ENCODE peak calls at places on chromosomes 16 and 17, in seven cellular contexts. C is GM12878, Q is HCT116, L is SK-N-SH, E is K562, D is H1, K is HepG2. I is an unnamed sample.

GRCh38 chr16:11202260-11203091 is 53.5 kb downstream of the SOCS1 start:
- DNase-seq in L (no peak), E (no peak), Q (no peak), D (no peak), C (peak), K (no peak), I (no peak)

GRCh38 chr17:75654176-75654575 is 12.8 kb downstream of the RECQL5 start:
- DNase-seq in Q (no peak), E (no peak), L (no peak), D (no peak), K (no peak), C (no peak), I (peak)

GRCh38 chr17:44543213-44543904 is 13.9 kb upstream of the FZD2 start:
- DNase-seq in E (no peak), Q (no peak), C (no peak), L (no peak), K (peak), D (peak), I (no peak)

GRCh38 chr17:68307443-68307842 is 16.1 kb downstream of the ARSG start:
- DNase-seq in C (no peak), Q (no peak), L (no peak), E (no peak), D (no peak), K (no peak), I (no peak)

GRCh38 chr16:19718624-19718965 is 524 bp downstream of the IQCK start:
- DNase-seq in L (no peak), K (no peak), C (no peak), E (peak), Q (no peak), D (no peak), I (no peak)

GRCh38 chr17:81271226-81271625 is 23.9 kb downstream of the SLC38A10 start:
- DNase-seq in L (no peak), D (no peak), E (no peak), K (no peak), C (no peak), Q (no peak), I (no peak)

GRCh38 chr17:82962163-82962720 is 117.2 kb upstream of the METRNL start:
- DNase-seq in D (no peak), K (no peak), C (no peak), L (no peak), E (no peak), Q (no peak), I (no peak)

GRCh38 chr17:9236286-9237052 is 215.2 kb downstream of the NTN1 start:
- DNase-seq in Q (no peak), E (no peak), L (no peak), D (no peak), K (no peak), C (no peak), I (no peak)

GRCh38 chr16:57536306-57537193 is at the start of gene CCDC102A:
- DNase-seq in L (peak), E (peak), Q (no peak), D (peak), C (no peak), K (no peak), I (peak)

GRCh38 chr17:69909389-69909788 is 165.6 kb upstream of the KCNJ16 start:
- DNase-seq in K (no peak), D (no peak), E (no peak), Q (no peak), C (no peak), L (no peak), I (no peak)

GRCh38 chr17:45428050-45428953 is 4.4 kb downstream of the ARHGAP27 start:
- DNase-seq in C (no peak), L (peak), E (peak), K (peak), Q (peak), D (peak), I (peak)

GRCh38 chr17:22278302-22279275 is 586.3 kb downstream of the KCNJ18 start:
- DNase-seq in K (no peak), Q (no peak), L (no peak), E (no peak), D (no peak), C (no peak), I (no peak)

GRCh38 chr17:42779942-42780815 is at the start of gene WNK4:
- DNase-seq in K (peak), E (peak), L (peak), D (peak), Q (no peak), C (no peak), I (peak)

GRCh38 chr16:83615131-83615530 is 192.6 kb upstream of the HSBP1 start:
- DNase-seq in E (no peak), D (no peak), Q (no peak), C (no peak), L (no peak), K (no peak), I (no peak)

GRCh38 chr17:58219789-58220183 is 731 bp upstream of the MKS1 start:
- DNase-seq in L (peak), K (peak), C (no peak), E (peak), D (no peak), Q (no peak), I (peak)

GRCh38 chr16:80274576-80275191 is 266.1 kb upstream of the DYNLRB2 start:
- DNase-seq in C (no peak), K (no peak), L (no peak), D (no peak), E (no peak), Q (no peak), I (no peak)
- H2AFZ ChIP-seq in C (no peak), K (no peak), L (no peak), D (no peak), E (no peak), Q (no peak), I (no peak)

GRCh38 chr16:22375963-22376640 is 1.7 kb upstream of the CDR2 start:
- DNase-seq in L (no peak), D (no peak), K (no peak), E (no peak), C (no peak), Q (no peak), I (no peak)

GRCh38 chr16:22375117-22375962 is 921 bp upstream of the CDR2 start:
- DNase-seq in E (no peak), D (no peak), C (no peak), K (peak), L (peak), Q (no peak), I (no peak)

GRCh38 chr16:22372882-22373661 is 1.3 kb downstream of the CDR2 start:
- DNase-seq in Q (no peak), E (no peak), K (no peak), L (no peak), C (no peak), D (no peak), I (peak)

GRCh38 chr16:22373662-22374310 is 633 bp downstream of the CDR2 start:
- DNase-seq in L (peak), Q (no peak), C (no peak), D (no peak), E (peak), K (no peak), I (peak)

DNA sequence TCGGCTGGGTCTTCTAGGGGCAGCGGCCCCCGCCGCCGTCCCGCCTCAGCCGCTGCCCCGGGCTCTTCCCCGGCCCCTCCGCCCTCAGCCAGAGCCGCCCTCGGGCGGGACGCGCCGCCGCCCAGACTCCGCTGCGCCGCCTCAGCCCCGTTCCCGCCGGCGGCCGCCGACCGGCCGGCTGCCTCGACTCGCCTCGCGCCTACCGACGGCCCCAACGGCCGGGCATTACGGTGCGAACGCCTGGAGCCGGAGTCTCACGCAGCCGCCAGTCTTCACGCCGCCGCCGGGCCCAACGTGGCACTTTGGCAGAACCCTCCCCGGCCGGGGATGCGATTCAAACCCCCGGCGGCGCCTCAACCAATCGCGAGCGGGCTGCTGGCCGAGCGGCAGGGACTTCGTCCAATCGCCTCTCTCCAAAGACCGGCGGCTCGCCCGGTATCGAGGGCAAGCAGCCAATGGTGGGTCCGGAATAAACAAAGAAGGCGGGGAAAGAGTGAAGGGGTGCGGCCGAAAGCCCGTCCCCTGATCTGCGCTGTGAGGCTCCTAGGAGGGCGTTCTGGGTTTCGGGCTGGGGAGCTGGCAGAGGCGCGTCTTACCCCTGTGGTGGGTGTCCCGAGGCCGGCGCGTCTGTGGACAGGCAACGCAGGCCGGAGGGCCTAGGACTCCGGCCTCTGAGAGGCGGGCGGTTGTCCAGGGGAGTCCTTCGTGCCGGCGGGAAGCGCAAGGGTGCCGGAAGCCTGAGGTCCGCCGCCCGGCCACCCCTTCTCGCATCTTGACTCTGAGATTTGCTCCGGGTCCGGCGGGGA is at the start of gene CDR2:
- DNase-seq in K (peak), C (peak), E (peak), Q (peak), L (peak), D (peak), I (peak)
- H3K9ac ChIP-seq in K (peak), C (peak), E (peak), Q (peak), L (peak), D (peak), I (peak)

GRCh38 chr17:76736349-76737081 is 616 bp downstream of the SRSF2 start:
- DNase-seq in L (peak), E (peak), C (no peak), D (peak), Q (no peak), K (peak), I (peak)

GRCh38 chr17:76735586-76736348 is 1.4 kb downstream of the SRSF2 start:
- DNase-seq in Q (no peak), K (no peak), C (no peak), E (no peak), D (no peak), L (no peak), I (no peak)

GRCh38 chr17:76737676-76738467 is at the start of gene MFSD11:
- DNase-seq in K (peak), Q (peak), L (peak), D (peak), C (no peak), E (peak), I (peak)

GRCh38 chr17:76738468-76738850 is 540 bp downstream of the MFSD11 start:
- DNase-seq in D (no peak), C (no peak), E (no peak), K (no peak), L (peak), Q (no peak), I (peak)

GRCh38 chr17:76737082-76737675 is at the start of gene SRSF2:
- DNase-seq in Q (peak), C (peak), L (peak), E (peak), D (peak), K (peak), I (peak)
- TF ChIP-seq POLR2AphosphoS5 in Q (peak), C (peak), L (peak), E (peak), D (peak), K (peak), I (peak)

DNA sequence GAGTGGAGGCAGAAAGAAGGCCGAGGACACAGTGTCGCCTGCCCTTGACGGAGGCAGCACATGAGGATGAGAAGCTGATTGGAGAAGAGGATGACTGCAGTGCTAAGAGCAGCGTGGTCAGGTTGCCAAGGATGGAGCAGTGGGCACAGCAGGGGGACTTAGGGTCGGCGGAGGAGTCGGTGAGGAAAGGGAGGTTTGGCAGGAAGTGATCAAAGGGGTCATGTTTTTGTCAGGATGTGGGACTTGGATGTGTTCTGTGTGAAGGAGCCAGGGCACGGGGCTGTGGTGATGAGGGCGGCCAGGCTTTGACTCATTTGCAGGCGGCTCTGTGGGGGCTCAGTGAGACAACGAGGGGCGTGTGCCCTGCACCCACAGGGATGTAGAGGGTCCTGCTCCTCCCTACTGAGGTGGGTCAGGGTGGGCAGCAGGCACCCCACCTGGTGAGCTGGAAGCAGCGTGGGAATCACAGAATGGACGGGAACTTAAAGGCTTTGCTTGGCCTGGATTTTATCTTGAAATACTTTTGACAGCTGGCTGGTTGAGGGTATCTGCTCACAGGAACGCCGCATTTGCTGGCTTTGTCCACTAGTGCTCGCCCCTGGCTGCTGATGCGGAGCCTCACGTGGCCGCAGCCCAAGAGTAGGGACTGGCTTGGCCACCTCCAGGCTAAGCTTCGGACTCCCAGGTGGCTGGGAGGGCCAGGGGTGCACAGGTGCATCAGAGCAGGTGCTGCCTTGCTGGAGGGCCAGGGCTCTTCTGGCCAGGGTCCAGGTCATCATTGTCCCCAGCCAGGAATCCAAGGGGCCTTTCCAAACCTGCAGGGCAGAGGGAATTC is 6.0 kb downstream of the MPG start:
- DNase-seq in K (no peak), D (no peak), C (no peak), E (no peak), L (no peak), Q (no peak), I (peak)
- H2AFZ ChIP-seq in K (no peak), D (no peak), C (no peak), E (no peak), L (no peak), Q (no peak), I (no peak)

DNA sequence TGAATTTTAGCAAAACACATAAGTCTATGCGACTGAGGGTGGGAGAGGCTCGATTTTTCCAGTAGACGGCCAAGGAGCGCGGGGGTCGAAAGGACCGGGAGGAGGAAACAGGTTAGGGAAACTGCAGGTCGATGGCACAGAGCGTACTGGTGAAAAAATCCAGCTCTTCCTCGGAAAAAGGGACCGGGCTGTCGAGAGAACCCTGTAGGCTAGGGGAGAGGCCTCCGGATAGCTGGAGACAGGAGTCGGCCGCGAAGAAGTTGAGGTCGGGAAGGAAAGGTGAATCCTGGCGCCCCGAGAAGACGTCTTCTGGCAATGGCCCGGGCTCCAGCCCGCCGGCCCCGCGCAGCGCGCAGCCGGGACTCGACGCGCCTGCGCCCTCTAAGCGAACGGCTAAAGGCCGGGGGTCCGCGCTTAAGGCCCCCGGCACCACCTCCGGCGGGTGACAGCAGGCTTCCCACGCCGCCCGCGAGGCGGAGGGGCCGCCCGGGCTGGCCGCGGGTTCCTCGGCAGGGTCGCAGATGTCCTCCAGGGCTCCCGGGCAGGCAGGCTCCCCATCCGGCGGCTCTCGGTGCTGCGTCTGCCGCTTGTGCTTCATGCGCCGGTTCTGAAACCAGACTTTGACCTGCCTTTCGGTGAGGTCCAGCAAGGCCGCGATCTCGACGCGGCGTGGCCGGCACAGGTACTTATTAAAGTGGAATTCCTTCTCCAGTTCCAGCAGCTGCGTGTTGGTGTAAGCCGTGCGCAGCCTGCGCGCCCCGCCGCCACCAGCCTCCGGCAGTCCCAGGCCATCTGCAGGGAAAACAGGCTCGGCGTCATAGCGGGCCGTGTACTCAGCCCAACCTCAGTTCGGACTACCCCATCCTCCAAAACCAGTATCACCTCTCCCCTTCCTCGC is 1.7 kb downstream of the HOXB2 start:
- DNase-seq in C (no peak), Q (no peak), D (peak), L (peak), E (no peak), K (no peak), I (peak)
- H3K9ac ChIP-seq in C (peak), Q (peak), D (no peak), L (no peak), E (peak), K (no peak), I (peak)

DNA sequence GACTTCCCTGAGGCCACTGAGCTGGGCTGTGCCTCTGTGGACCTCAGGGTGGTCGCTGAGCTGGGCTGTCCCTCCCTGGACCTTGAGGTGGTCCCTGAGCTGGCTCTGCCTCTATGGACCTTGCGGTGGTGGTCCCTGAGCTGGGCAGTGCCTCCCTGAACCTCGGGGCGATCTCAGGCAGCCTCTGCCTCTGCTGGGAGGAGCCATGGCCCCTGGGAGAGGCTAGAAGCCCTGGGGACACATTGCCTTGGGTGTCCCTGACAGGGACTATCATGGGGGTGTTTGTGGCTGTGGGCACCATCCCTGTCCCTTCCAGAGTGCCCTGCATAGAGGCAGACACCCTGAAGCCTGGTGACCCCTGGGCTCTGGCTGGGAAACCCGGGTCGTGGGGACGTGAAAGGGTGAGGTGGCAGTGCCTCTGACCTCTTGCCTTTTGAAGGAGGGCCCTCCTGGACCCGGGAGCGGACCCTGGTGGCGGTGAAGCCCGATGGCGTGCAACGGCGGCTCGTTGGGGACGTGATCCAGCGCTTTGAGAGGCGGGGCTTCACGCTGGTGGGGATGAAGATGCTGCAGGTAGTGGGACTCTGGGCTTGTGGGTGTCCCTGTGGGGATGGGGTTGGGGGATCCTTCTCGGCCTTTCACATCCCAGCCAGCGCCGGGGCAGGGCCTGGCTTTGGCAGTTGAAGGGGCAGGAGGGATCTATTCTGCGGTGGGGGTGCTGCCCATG is 1.7 kb downstream of the NME4 start:
- DNase-seq in L (no peak), E (no peak), D (peak), K (no peak), C (no peak), Q (no peak), I (no peak)
- TF ChIP-seq POLR2AphosphoS5 in L (no peak), E (no peak), D (no peak), K (no peak), C (no peak), Q (no peak), I (no peak)

DNA sequence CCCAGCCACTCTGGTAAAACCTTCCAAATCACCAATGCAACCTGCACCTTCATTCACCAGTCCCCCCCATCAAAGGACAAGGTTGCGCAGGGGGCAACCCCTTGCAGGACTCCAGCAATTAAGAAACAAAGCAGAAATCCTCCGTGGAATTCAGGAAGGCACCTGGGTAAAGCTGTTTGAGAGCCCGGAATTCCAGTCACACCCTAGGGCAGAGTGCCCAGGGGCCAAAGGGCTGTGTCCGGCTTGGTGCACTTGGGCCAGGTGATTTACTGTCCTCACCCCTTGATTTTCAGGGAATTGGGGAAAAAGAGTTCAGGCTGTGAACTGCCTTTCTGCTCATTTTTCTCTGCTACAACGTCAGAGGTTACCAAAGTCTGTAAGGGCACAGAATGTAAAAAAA is 266.6 kb upstream of the PSMD7 start:
- DNase-seq in E (no peak), K (no peak), C (no peak), Q (no peak), L (no peak), D (no peak), I (no peak)
- H2AFZ ChIP-seq in E (no peak), K (no peak), C (no peak), Q (no peak), L (no peak), D (no peak), I (no peak)

DNA sequence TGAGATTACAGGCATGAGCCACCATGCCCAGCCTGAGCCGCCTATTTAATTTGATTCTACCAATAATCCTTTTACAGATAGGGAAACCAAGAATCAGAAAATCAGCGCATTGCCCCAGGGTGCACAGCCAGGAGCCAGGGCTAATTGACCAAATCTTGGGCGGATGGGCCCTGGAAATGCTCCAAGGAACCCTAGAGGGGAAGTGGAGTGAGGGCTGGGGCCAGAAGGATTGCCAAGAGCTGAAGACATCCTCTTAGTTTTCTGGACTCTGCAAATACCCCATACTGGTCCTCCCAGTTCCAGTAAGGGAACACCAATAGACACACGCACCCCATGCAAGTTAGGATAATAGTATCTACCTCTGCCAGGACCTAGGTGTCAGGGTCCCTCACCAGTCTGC is 3.8 kb downstream of the FHOD1 start:
- DNase-seq in L (no peak), C (no peak), D (no peak), E (no peak), K (no peak), Q (no peak), I (no peak)
- H3K9ac ChIP-seq in L (peak), C (peak), D (no peak), E (peak), K (no peak), Q (peak), I (peak)